ENCODE peak calls at places on chromosomes 11 and 22, in ten cellular contexts. J, K, E, W, B, R, M, X, V and Y are unnamed samples.

GRCh38 chr11:28090052-28090749 is 17.8 kb downstream of the KIF18A start:
- DNase-seq in V (peak), K (no peak), X (no peak), B (no peak), J (no peak), M (no peak), E (no peak), W (no peak), R (no peak), Y (peak)

GRCh38 chr11:120186799-120187591 is 23.8 kb upstream of the OAF start:
- DNase-seq in R (no peak), E (no peak), J (no peak), W (no peak), B (no peak), M (peak), V (no peak), K (peak), X (no peak), Y (peak)

GRCh38 chr22:29011868-29012428 is 49.7 kb downstream of the C22orf31 start:
- DNase-seq in X (no peak), W (no peak), E (no peak), K (no peak), V (no peak), M (no peak), B (no peak), R (no peak), J (no peak), Y (no peak)

GRCh38 chr11:1006762-1007161 is 29.8 kb downstream of the MUC6 start:
- DNase-seq in M (no peak), E (no peak), J (no peak), W (no peak), B (peak), K (no peak), R (no peak), V (no peak), X (no peak), Y (no peak)

GRCh38 chr11:60821827-60822599 is 19.9 kb upstream of the CCDC86 start:
- DNase-seq in M (no peak), K (no peak), E (no peak), X (no peak), W (no peak), J (no peak), B (no peak), V (no peak), R (no peak), Y (no peak)

GRCh38 chr11:59427068-59427382 is 812 bp upstream of the OR5A2 start:
- DNase-seq in W (no peak), V (no peak), E (no peak), K (peak), M (peak), J (no peak), B (no peak), R (no peak), X (no peak), Y (no peak)

GRCh38 chr11:6693342-6694228 is 10.4 kb upstream of the MRPL17 start:
- DNase-seq in B (no peak), W (peak), V (peak), E (peak), K (peak), R (no peak), M (no peak), X (peak), J (no peak), Y (peak)

GRCh38 chr11:73141309-73142127 is 600 bp downstream of the FCHSD2 start:
- DNase-seq in W (peak), R (peak), J (peak), K (peak), M (peak), E (peak), X (peak), V (peak), B (peak), Y (peak)

GRCh38 chr22:50486561-50487289 is at the start of gene MIOX:
- DNase-seq in J (no peak), R (no peak), M (no peak), K (no peak), X (peak), W (peak), B (peak), V (no peak), E (no peak), Y (peak)

GRCh38 chr11:120985718-120986569 is 38.0 kb upstream of the TBCEL start:
- DNase-seq in X (peak), E (no peak), R (peak), J (no peak), B (peak), M (peak), W (peak), V (peak), K (peak), Y (peak)

GRCh38 chr11:59011672-59012071 is 72.4 kb downstream of the GLYATL1 start:
- DNase-seq in K (no peak), W (no peak), J (no peak), R (peak), V (no peak), X (no peak), M (no peak), B (peak), E (no peak), Y (no peak)

GRCh38 chr11:66048525-66049313 is at the start of gene GAL3ST3:
- DNase-seq in E (no peak), W (no peak), B (peak), X (no peak), K (no peak), R (peak), V (no peak), J (no peak), M (no peak), Y (no peak)

GRCh38 chr22:33579448-33580093 is 340.7 kb downstream of the LARGE1 start:
- DNase-seq in R (peak), X (peak), J (peak), B (peak), M (peak), E (peak), W (peak), K (peak), V (peak), Y (peak)

GRCh38 chr22:49004484-49005399 is 822.9 kb downstream of the BRD1 start:
- DNase-seq in J (no peak), E (no peak), K (no peak), W (no peak), R (no peak), X (no peak), M (no peak), B (no peak), V (no peak), Y (no peak)

GRCh38 chr11:114073506-114074381 is 14.2 kb downstream of the ZBTB16 start:
- DNase-seq in B (no peak), K (no peak), J (no peak), X (no peak), R (no peak), W (no peak), M (no peak), E (no peak), V (no peak), Y (no peak)

GRCh38 chr11:119369035-119369925 is 12.2 kb downstream of the USP2 start:
- DNase-seq in R (no peak), E (no peak), X (no peak), K (no peak), B (no peak), M (no peak), V (no peak), W (no peak), J (no peak), Y (peak)

GRCh38 chr11:67083786-67084366 is 27.2 kb downstream of the RHOD start:
- DNase-seq in M (no peak), V (no peak), J (no peak), W (peak), R (no peak), X (no peak), B (no peak), K (no peak), E (no peak), Y (peak)

GRCh38 chr11:115590254-115590653 is 86.0 kb upstream of the CADM1 start:
- DNase-seq in M (no peak), E (no peak), J (no peak), R (no peak), W (no peak), X (no peak), B (peak), K (no peak), V (no peak), Y (no peak)

GRCh38 chr11:65489061-65489705 is 9.7 kb upstream of the MALAT1 start:
- DNase-seq in E (no peak), V (peak), B (no peak), X (no peak), R (peak), W (peak), K (no peak), M (no peak), J (peak), Y (peak)

GRCh38 chr11:46381836-46382643 is 571 bp downstream of the MDK start:
- DNase-seq in B (peak), W (no peak), X (peak), M (no peak), E (no peak), R (no peak), J (no peak), V (no peak), K (no peak), Y (peak)

GRCh38 chr22:48782817-48783511 is 1044.7 kb downstream of the BRD1 start:
- DNase-seq in B (no peak), V (no peak), W (no peak), X (no peak), K (no peak), E (peak), R (peak), J (no peak), M (no peak), Y (no peak)

GRCh38 chr11:95764267-95764898 is 25.2 kb downstream of the FAM76B start:
- DNase-seq in M (peak), W (peak), V (peak), E (peak), X (peak), K (peak), R (no peak), J (peak), B (peak), Y (peak)

GRCh38 chr11:126102436-126102894 is 39.8 kb upstream of the CDON start:
- DNase-seq in B (no peak), V (peak), E (no peak), X (no peak), W (no peak), J (no peak), M (no peak), K (no peak), R (no peak), Y (peak)